ENCODE peak calls at places on chromosomes 6 and 20, in eight cellular contexts. One of them, this sample, is unnamed.

GRCh38 chr6:32244270-32244669 is 20.4 kb upstream of the NOTCH4 start:
- DNase-seq in EH: peak
- DNase-seq in PC-9: no peak
- DNase-seq in stimulated activated CD4-positive, alpha-beta T cell treated with anti-CD3 and anti-CD28 coated beads, Interleukin-4, amount 100 ng/mL, for 48 hours: no peak
- DNase-seq in fibroblast of the conjunctiva: no peak
- DNase-seq in stimulated activated CD8-positive, alpha-beta memory T cell treated with anti-CD3 and anti-CD28 coated beads, Interleukin-7, amount 100 ng/mL, for 1 hour: no peak
- DNase-seq in adipocyte: peak
- DNase-seq in activated T-helper 1 cell treated with anti-CD3 and anti-CD28 coated beads, Interleukin-2, amount 50 U/mL, for 16 hours: no peak
- DNase-seq in this sample: no peak

GRCh38 chr6:45445749-45446454 is 68.2 kb upstream of the SUPT3H start:
- DNase-seq in stimulated activated CD8-positive, alpha-beta memory T cell treated with anti-CD3 and anti-CD28 coated beads, Interleukin-7, amount 100 ng/mL, for 1 hour: no peak
- DNase-seq in activated T-helper 1 cell treated with anti-CD3 and anti-CD28 coated beads, Interleukin-2, amount 50 U/mL, for 16 hours: no peak
- DNase-seq in adipocyte: peak
- DNase-seq in EH: peak
- DNase-seq in PC-9: peak
- DNase-seq in fibroblast of the conjunctiva: peak
- DNase-seq in stimulated activated CD4-positive, alpha-beta T cell treated with anti-CD3 and anti-CD28 coated beads, Interleukin-4, amount 100 ng/mL, for 48 hours: peak
- DNase-seq in this sample: peak

GRCh38 chr20:2535711-2536561 is 437 bp upstream of the TMC2 start:
- DNase-seq in EH: no peak
- DNase-seq in stimulated activated CD8-positive, alpha-beta memory T cell treated with anti-CD3 and anti-CD28 coated beads, Interleukin-7, amount 100 ng/mL, for 1 hour: no peak
- DNase-seq in adipocyte: no peak
- DNase-seq in fibroblast of the conjunctiva: no peak
- DNase-seq in PC-9: no peak
- DNase-seq in activated T-helper 1 cell treated with anti-CD3 and anti-CD28 coated beads, Interleukin-2, amount 50 U/mL, for 16 hours: no peak
- DNase-seq in stimulated activated CD4-positive, alpha-beta T cell treated with anti-CD3 and anti-CD28 coated beads, Interleukin-4, amount 100 ng/mL, for 48 hours: no peak
- DNase-seq in this sample: peak

GRCh38 chr6:157764346-157765068 is 58.5 kb upstream of the SNX9 start:
- DNase-seq in EH: peak
- DNase-seq in adipocyte: peak
- DNase-seq in activated T-helper 1 cell treated with anti-CD3 and anti-CD28 coated beads, Interleukin-2, amount 50 U/mL, for 16 hours: peak
- DNase-seq in stimulated activated CD4-positive, alpha-beta T cell treated with anti-CD3 and anti-CD28 coated beads, Interleukin-4, amount 100 ng/mL, for 48 hours: peak
- DNase-seq in stimulated activated CD8-positive, alpha-beta memory T cell treated with anti-CD3 and anti-CD28 coated beads, Interleukin-7, amount 100 ng/mL, for 1 hour: peak
- DNase-seq in PC-9: peak
- DNase-seq in fibroblast of the conjunctiva: peak
- DNase-seq in this sample: peak

GRCh38 chr6:139230421-139230840 is 61.4 kb downstream of the TXLNB start:
- DNase-seq in stimulated activated CD4-positive, alpha-beta T cell treated with anti-CD3 and anti-CD28 coated beads, Interleukin-4, amount 100 ng/mL, for 48 hours: no peak
- DNase-seq in activated T-helper 1 cell treated with anti-CD3 and anti-CD28 coated beads, Interleukin-2, amount 50 U/mL, for 16 hours: no peak
- DNase-seq in fibroblast of the conjunctiva: no peak
- DNase-seq in adipocyte: peak
- DNase-seq in stimulated activated CD8-positive, alpha-beta memory T cell treated with anti-CD3 and anti-CD28 coated beads, Interleukin-7, amount 100 ng/mL, for 1 hour: no peak
- DNase-seq in PC-9: peak
- DNase-seq in EH: peak
- DNase-seq in this sample: peak

GRCh38 chr20:17722493-17723300 is 22.9 kb downstream of the BANF2 start:
- DNase-seq in EH: no peak
- DNase-seq in activated T-helper 1 cell treated with anti-CD3 and anti-CD28 coated beads, Interleukin-2, amount 50 U/mL, for 16 hours: no peak
- DNase-seq in stimulated activated CD8-positive, alpha-beta memory T cell treated with anti-CD3 and anti-CD28 coated beads, Interleukin-7, amount 100 ng/mL, for 1 hour: no peak
- DNase-seq in PC-9: no peak
- DNase-seq in stimulated activated CD4-positive, alpha-beta T cell treated with anti-CD3 and anti-CD28 coated beads, Interleukin-4, amount 100 ng/mL, for 48 hours: no peak
- DNase-seq in adipocyte: no peak
- DNase-seq in fibroblast of the conjunctiva: no peak
- DNase-seq in this sample: no peak

GRCh38 chr6:141550471-141550870 is 582.3 kb upstream of the GJE1 start:
- DNase-seq in EH: no peak
- DNase-seq in PC-9: no peak
- DNase-seq in stimulated activated CD4-positive, alpha-beta T cell treated with anti-CD3 and anti-CD28 coated beads, Interleukin-4, amount 100 ng/mL, for 48 hours: no peak
- DNase-seq in fibroblast of the conjunctiva: no peak
- DNase-seq in stimulated activated CD8-positive, alpha-beta memory T cell treated with anti-CD3 and anti-CD28 coated beads, Interleukin-7, amount 100 ng/mL, for 1 hour: no peak
- DNase-seq in adipocyte: no peak
- DNase-seq in activated T-helper 1 cell treated with anti-CD3 and anti-CD28 coated beads, Interleukin-2, amount 50 U/mL, for 16 hours: no peak
- DNase-seq in this sample: no peak

GRCh38 chr6:140812636-140813035 is 1320.1 kb upstream of the GJE1 start:
- DNase-seq in PC-9: no peak
- DNase-seq in stimulated activated CD8-positive, alpha-beta memory T cell treated with anti-CD3 and anti-CD28 coated beads, Interleukin-7, amount 100 ng/mL, for 1 hour: no peak
- DNase-seq in stimulated activated CD4-positive, alpha-beta T cell treated with anti-CD3 and anti-CD28 coated beads, Interleukin-4, amount 100 ng/mL, for 48 hours: no peak
- DNase-seq in EH: no peak
- DNase-seq in adipocyte: peak
- DNase-seq in fibroblast of the conjunctiva: no peak
- DNase-seq in activated T-helper 1 cell treated with anti-CD3 and anti-CD28 coated beads, Interleukin-2, amount 50 U/mL, for 16 hours: no peak
- DNase-seq in this sample: no peak

GRCh38 chr20:22681591-22682248 is 97.3 kb upstream of the FOXA2 start:
- DNase-seq in adipocyte: no peak
- DNase-seq in EH: no peak
- DNase-seq in stimulated activated CD8-positive, alpha-beta memory T cell treated with anti-CD3 and anti-CD28 coated beads, Interleukin-7, amount 100 ng/mL, for 1 hour: no peak
- DNase-seq in stimulated activated CD4-positive, alpha-beta T cell treated with anti-CD3 and anti-CD28 coated beads, Interleukin-4, amount 100 ng/mL, for 48 hours: no peak
- DNase-seq in fibroblast of the conjunctiva: no peak
- DNase-seq in activated T-helper 1 cell treated with anti-CD3 and anti-CD28 coated beads, Interleukin-2, amount 50 U/mL, for 16 hours: no peak
- DNase-seq in PC-9: no peak
- DNase-seq in this sample: no peak